ENCODE peak calls at places on chromosomes 11 and 22, in nine cellular contexts. L, Q, V, X, K, F, M, Y and N are unnamed samples.

GRCh38 chr11:130451261-130452019 is 3.0 kb downstream of the ADAMTS15 start:
- DNase-seq in V (no peak), F (no peak), M (no peak), Q (peak), L (no peak), K (no peak), Y (peak), X (no peak), N (peak)

GRCh38 chr11:113992459-113993105 is 17.7 kb downstream of the HTR3A start:
- DNase-seq in K (no peak), V (no peak), F (no peak), X (no peak), Y (no peak), L (peak), M (no peak), Q (no peak), N (no peak)

GRCh38 chr11:92662580-92662979 is 306.9 kb upstream of the MTNR1B start:
- DNase-seq in L (no peak), V (no peak), K (no peak), M (no peak), Q (no peak), F (no peak), Y (no peak), X (no peak), N (no peak)

GRCh38 chr22:25741692-25742626 is at the start of gene MYO18B:
- DNase-seq in K (no peak), F (peak), M (no peak), V (no peak), Q (no peak), Y (no peak), L (no peak), X (no peak), N (no peak)

GRCh38 chr11:113689711-113690618 is 16.1 kb downstream of the TMPRSS5 start:
- DNase-seq in V (no peak), X (no peak), L (no peak), Y (no peak), K (no peak), M (no peak), Q (no peak), F (peak), N (no peak)

GRCh38 chr22:44697423-44698179 is 4.4 kb upstream of the PRR5 start:
- DNase-seq in Q (peak), X (peak), M (peak), L (peak), K (peak), F (peak), Y (peak), V (peak), N (peak)

GRCh38 chr11:67292671-67293070 is 3.6 kb downstream of the ANKRD13D start:
- DNase-seq in L (no peak), V (no peak), X (no peak), Q (no peak), M (no peak), Y (no peak), F (no peak), K (no peak), N (no peak)

GRCh38 chr11:105701098-105701497 is 91.2 kb downstream of the GRIA4 start:
- DNase-seq in L (no peak), X (no peak), M (no peak), Q (no peak), Y (no peak), F (no peak), V (no peak), K (no peak), N (no peak)

GRCh38 chr11:9158898-9159391 is 67.5 kb upstream of the SCUBE2 start:
- DNase-seq in V (no peak), M (no peak), K (no peak), F (no peak), X (peak), Q (peak), Y (peak), L (no peak), N (no peak)

GRCh38 chr11:120153221-120153620 is 15.3 kb upstream of the TRIM29 start:
- DNase-seq in L (no peak), M (no peak), Y (no peak), K (no peak), V (no peak), F (no peak), X (no peak), Q (no peak), N (no peak)

GRCh38 chr11:120611576-120611975 is 100.0 kb downstream of the GRIK4 start:
- DNase-seq in F (no peak), V (no peak), X (no peak), K (no peak), Q (no peak), M (peak), Y (no peak), L (no peak), N (no peak)

GRCh38 chr22:40240671-40241070 is 62.9 kb downstream of the TNRC6B start:
- DNase-seq in V (no peak), Q (no peak), Y (no peak), L (no peak), F (no peak), K (no peak), X (no peak), M (peak), N (no peak)

GRCh38 chr22:35517207-35517606 is 23.4 kb upstream of the RASD2 start:
- DNase-seq in Q (no peak), K (no peak), V (no peak), M (no peak), X (no peak), L (no peak), Y (no peak), F (no peak), N (no peak)

GRCh38 chr11:95827661-95828060 is 37.4 kb downstream of the CEP57 start:
- DNase-seq in Q (peak), X (no peak), Y (peak), K (no peak), V (no peak), M (no peak), L (no peak), F (no peak), N (no peak)

GRCh38 chr11:45113807-45114206 is 32.6 kb upstream of the PRDM11 start:
- DNase-seq in Q (no peak), Y (no peak), X (no peak), F (no peak), V (no peak), M (no peak), L (no peak), K (no peak), N (no peak)

GRCh38 chr11:74257934-74258553 is 53.4 kb downstream of the P4HA3 start:
- DNase-seq in Y (no peak), V (no peak), K (no peak), F (no peak), Q (peak), X (peak), M (no peak), L (no peak), N (peak)

GRCh38 chr22:29314537-29315285 is 786 bp downstream of the RASL10A start:
- DNase-seq in V (no peak), M (no peak), L (peak), Y (peak), K (peak), F (no peak), Q (no peak), X (no peak), N (peak)
- H3K9ac ChIP-seq in V (no peak), M (no peak), L (no peak), Y (no peak), K (no peak), F (peak), Q (no peak), X (no peak), N (no peak)

GRCh38 chr11:102925988-102926387 is 29.5 kb downstream of the MMP13 start:
- DNase-seq in F (no peak), X (no peak), Y (no peak), Q (no peak), L (no peak), V (no peak), K (no peak), M (no peak), N (no peak)
- H3K27ac ChIP-seq in F (no peak), X (no peak), Y (no peak), Q (no peak), L (no peak), V (no peak), K (no peak), M (no peak), N (no peak)

GRCh38 chr11:14340721-14341120 is 18.3 kb downstream of the RRAS2 start:
- DNase-seq in V (no peak), L (peak), F (no peak), K (no peak), Y (no peak), X (no peak), Q (no peak), M (no peak), N (no peak)
- H3K9ac ChIP-seq in V (no peak), L (no peak), F (no peak), K (peak), Y (no peak), X (no peak), Q (no peak), M (peak), N (no peak)

DNA sequence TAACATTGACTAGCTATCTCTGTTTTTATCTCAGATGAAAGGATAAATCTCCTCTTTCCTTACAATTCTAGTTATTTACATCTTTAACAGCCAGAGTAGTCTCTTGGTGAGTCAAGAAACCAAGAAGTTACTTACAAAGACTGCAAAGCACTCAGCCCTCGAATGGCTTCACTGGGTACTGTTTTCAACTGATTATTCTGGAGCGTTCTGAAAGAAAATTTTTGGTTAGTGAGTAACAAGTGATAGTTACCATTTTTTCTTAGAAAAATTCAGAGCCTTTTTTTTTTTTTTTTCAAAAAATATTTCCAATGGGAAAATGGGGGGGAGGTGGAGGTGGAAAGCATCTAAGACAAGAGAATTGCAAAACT is 27.9 kb upstream of the CCDC34 start:
- DNase-seq in V (no peak), Q (no peak), M (no peak), L (no peak), F (no peak), X (no peak), Y (peak), K (no peak), N (no peak)
- H3K27ac ChIP-seq in V (no peak), Q (no peak), M (no peak), L (peak), F (no peak), X (no peak), Y (peak), K (no peak), N (peak)

GRCh38 chr11:76795285-76795935 is 12.3 kb downstream of the TSKU start:
- DNase-seq in M (no peak), X (no peak), F (no peak), L (no peak), K (peak), Q (no peak), V (no peak), Y (no peak), N (no peak)
- H3K9ac ChIP-seq in M (no peak), X (no peak), F (peak), L (no peak), K (no peak), Q (no peak), V (no peak), Y (no peak), N (no peak)

GRCh38 chr11:1006762-1007161 is 29.8 kb downstream of the MUC6 start:
- DNase-seq in Y (no peak), L (no peak), K (no peak), M (no peak), V (no peak), Q (no peak), F (no peak), X (no peak), N (no peak)
- H3K27ac ChIP-seq in Y (no peak), L (no peak), K (no peak), M (no peak), V (no peak), Q (no peak), F (no peak), X (no peak), N (no peak)